ENCODE peak calls at places on chromosomes 6 and 20, in five cellular contexts. F is IMR-90, Q is H1, Y is neuronal stem cell, H is trophoblast cell. V is an unnamed sample.

GRCh38 chr20:45470262-45470931 is 844 bp downstream of the WFDC2 start:
- DNase-seq in F (no peak), Q (no peak), Y (peak; percentile 42), H (no peak), V (peak; percentile 70)

GRCh38 chr6:144528605-144529425 is 243.7 kb downstream of the UTRN start:
- DNase-seq in F (peak; percentile 28), Q (no peak), Y (peak; percentile 63), H (no peak), V (peak; percentile 62)

GRCh38 chr20:61877331-61877730 is 188.3 kb downstream of the TAF4 start:
- DNase-seq in F (no peak), Q (no peak), Y (no peak), H (no peak), V (no peak)

GRCh38 chr20:59441860-59442810 is 141.7 kb downstream of the EDN3 start:
- DNase-seq in F (no peak), Q (no peak), Y (no peak), H (no peak), V (no peak)

GRCh38 chr6:104409913-104410312 is 449.8 kb downstream of the HACE1 start:
- DNase-seq in F (no peak), Q (no peak), Y (no peak), H (no peak), V (no peak)

GRCh38 chr20:62433655-62434054 is 6.3 kb upstream of the RBBP8NL start:
- DNase-seq in F (no peak), Q (no peak), Y (no peak), H (no peak), V (no peak)

GRCh38 chr20:37394543-37395410 is 48.8 kb downstream of the SRC start:
- DNase-seq in F (no peak), Q (no peak), Y (no peak), H (no peak), V (no peak)

GRCh38 chr6:1391692-1392309 is 2.4 kb downstream of the FOXF2 start:
- DNase-seq in F (peak; percentile 69), Q (no peak), Y (peak; percentile 21), H (no peak), V (no peak)

GRCh38 chr6:138422861-138423260 is 18.8 kb downstream of the HEBP2 start:
- DNase-seq in F (no peak), Q (no peak), Y (no peak), H (no peak), V (no peak)

GRCh38 chr6:97653076-97653475 is 370.1 kb upstream of the MMS22L start:
- DNase-seq in F (no peak), Q (no peak), Y (no peak), H (no peak), V (no peak)

GRCh38 chr6:83008631-83009030 is 57.0 kb downstream of the UBE3D start:
- DNase-seq in F (no peak), Q (no peak), Y (no peak), H (no peak), V (no peak)

GRCh38 chr6:105178110-105178509 is 1.7 kb downstream of the POPDC3 start:
- DNase-seq in F (peak; percentile 95), Q (no peak), Y (no peak), H (peak; percentile 27), V (no peak)

GRCh38 chr6:7058250-7058923 is 49.4 kb upstream of the RREB1 start:
- DNase-seq in F (peak; percentile 98), Q (no peak), Y (no peak), H (peak; percentile 24), V (no peak)

GRCh38 chr6:99276747-99277146 is 72.7 kb downstream of the FAXC start:
- DNase-seq in F (peak; percentile 3), Q (no peak), Y (no peak), H (no peak), V (no peak)

GRCh38 chr6:35327349-35328027 is 14.9 kb upstream of the PPARD start:
- DNase-seq in F (peak; percentile 55), Q (no peak), Y (no peak), H (peak; percentile 65), V (peak; percentile 79)

GRCh38 chr6:37634238-37634826 is 63.4 kb downstream of the MDGA1 start:
- DNase-seq in F (no peak), Q (no peak), Y (no peak), H (no peak), V (no peak)

GRCh38 chr20:31484001-31484400 is 8.9 kb downstream of the REM1 start:
- DNase-seq in F (no peak), Q (no peak), Y (no peak), H (no peak), V (peak; percentile 55)

GRCh38 chr6:15550724-15551123 is 112.1 kb downstream of the DTNBP1 start:
- DNase-seq in F (no peak), Q (no peak), Y (no peak), H (no peak), V (no peak)

GRCh38 chr6:130466052-130466743 is 100.4 kb downstream of the TMEM200A start:
- DNase-seq in F (peak; percentile 64), Q (no peak), Y (no peak), H (no peak), V (no peak)

GRCh38 chr6:28776269-28777146 is 147.3 kb downstream of the TRIM27 start:
- DNase-seq in F (no peak), Q (no peak), Y (no peak), H (no peak), V (peak; percentile 79)

GRCh38 chr6:158519761-158520160 is 40.1 kb upstream of the TMEM181 start:
- DNase-seq in F (no peak), Q (no peak), Y (no peak), H (no peak), V (peak; percentile 38)

GRCh38 chr6:158517038-158517437 is 42.9 kb upstream of the TMEM181 start:
- DNase-seq in F (no peak), Q (no peak), Y (no peak), H (no peak), V (no peak)

GRCh38 chr6:158517581-158517980 is 42.3 kb upstream of the TMEM181 start:
- DNase-seq in F (no peak), Q (no peak), Y (no peak), H (peak; percentile 86), V (no peak)

GRCh38 chr6:158518196-158519127 is 41.4 kb upstream of the TMEM181 start:
- DNase-seq in F (peak; percentile 69), Q (no peak), Y (no peak), H (peak; percentile 47), V (peak; percentile 87)

GRCh38 chr6:158519354-158519753 is 40.5 kb upstream of the TMEM181 start:
- DNase-seq in F (no peak), Q (no peak), Y (no peak), H (no peak), V (no peak)
- H3K27me3 ChIP-seq in F (no peaks in the 10 kb centered on the region), Q (no peaks in the 10 kb centered on the region), Y (no peaks in the 10 kb centered on the region), H (no peaks in the 10 kb centered on the region), V (no peaks in the 10 kb centered on the region)

GRCh38 chr6:123042412-123042811 is 46.4 kb downstream of the CLVS2 start:
- DNase-seq in F (no peak), Q (no peak), Y (no peak), H (no peak), V (no peak)

GRCh38 chr6:123039431-123039830 is 43.4 kb downstream of the CLVS2 start:
- DNase-seq in F (no peak), Q (no peak), Y (no peak), H (no peak), V (no peak)

DNA sequence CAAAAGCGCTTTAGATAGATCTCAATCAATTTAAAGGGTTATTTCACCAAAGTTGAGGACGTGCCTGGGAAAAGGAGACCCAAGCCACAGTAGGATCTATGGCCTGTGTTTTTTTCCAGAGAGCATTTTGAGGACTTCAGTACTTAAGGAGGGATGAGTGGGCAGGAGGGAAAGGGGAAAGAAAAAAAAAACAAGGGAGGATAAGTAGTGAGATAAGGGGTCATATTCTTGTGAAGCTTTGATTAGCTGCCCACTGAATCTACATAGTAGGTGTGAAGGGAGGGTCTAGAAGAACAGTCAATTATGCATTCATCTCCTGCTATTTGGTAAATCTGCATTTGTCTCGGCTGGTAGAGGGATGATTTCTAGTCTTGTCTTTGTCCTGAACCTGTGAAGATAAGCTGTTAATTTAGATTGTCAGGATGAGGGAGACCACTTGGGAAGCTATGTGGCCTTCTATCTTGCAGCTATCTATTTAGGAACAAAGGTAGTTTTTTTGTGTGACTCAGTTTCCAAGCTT is 48.4 kb downstream of the CLVS2 start:
- DNase-seq in F (no peak), Q (no peak), Y (no peak), H (no peak), V (no peak)
- H3K79me1 ChIP-seq in F (no peaks in the 10 kb centered on the region), Q (no peaks in the 10 kb centered on the region), Y (no peaks in the 10 kb centered on the region), H (no peaks in the 10 kb centered on the region), V (no peaks in the 10 kb centered on the region)

DNA sequence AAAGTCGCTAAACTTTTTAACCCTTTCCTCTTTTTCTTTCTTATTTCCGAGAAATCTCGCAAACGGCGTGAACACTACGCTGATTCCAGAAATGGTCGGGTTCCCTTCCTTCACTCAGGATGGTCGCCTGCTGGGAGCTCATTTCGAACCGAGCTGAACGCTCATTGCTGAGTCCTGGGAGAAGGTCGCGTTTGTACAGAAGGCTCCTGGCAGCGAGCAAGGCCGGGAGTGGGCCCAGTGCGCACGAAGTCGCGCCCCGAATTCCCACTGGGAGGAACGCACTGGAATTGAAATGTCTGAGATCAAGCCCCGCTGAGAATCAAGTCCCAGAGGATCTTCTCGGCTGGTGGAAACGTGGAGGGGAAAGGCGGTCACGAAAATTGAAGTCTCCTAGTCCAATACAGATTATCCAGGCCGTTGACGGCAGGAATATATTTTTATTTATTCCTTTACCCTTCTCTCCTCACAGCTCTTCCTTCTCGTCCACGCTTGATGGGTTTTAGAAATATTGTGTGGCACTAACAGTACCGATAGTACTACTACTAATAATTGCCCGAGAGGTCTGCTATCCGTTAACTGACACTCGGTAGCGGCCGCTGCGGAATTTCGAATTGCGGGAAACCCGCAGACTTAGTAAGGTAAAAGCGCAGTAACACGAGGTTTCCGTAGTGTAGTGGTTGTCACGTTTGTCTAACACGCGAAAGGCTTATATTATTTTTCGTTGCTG is 207.2 kb upstream of the ZNF184 start:
- DNase-seq in F (no peak), Q (no peak), Y (no peak), H (no peak), V (no peak)
- H3K27me3 ChIP-seq in F (peaks cover 10% of the 10 kb centered on the region), Q (peaks cover 33% of the 10 kb centered on the region), Y (peaks cover 31% of the 10 kb centered on the region), H (peaks cover 8% of the 10 kb centered on the region), V (peaks cover 16% of the 10 kb centered on the region)

GRCh38 chr20:34530342-34530741 is 14.1 kb downstream of the DYNLRB1 start:
- DNase-seq in F (no peak), Q (no peak), Y (no peak), H (no peak), V (no peak)

GRCh38 chr20:34532751-34533150 is 16.5 kb downstream of the DYNLRB1 start:
- DNase-seq in F (no peak), Q (no peak), Y (no peak), H (no peak), V (no peak)

GRCh38 chr20:34529742-34530141 is 13.5 kb downstream of the DYNLRB1 start:
- DNase-seq in F (no peak), Q (no peak), Y (no peak), H (no peak), V (no peak)

GRCh38 chr20:34532320-34532719 is 16.1 kb downstream of the DYNLRB1 start:
- DNase-seq in F (no peak), Q (no peak), Y (no peak), H (no peak), V (no peak)

DNA sequence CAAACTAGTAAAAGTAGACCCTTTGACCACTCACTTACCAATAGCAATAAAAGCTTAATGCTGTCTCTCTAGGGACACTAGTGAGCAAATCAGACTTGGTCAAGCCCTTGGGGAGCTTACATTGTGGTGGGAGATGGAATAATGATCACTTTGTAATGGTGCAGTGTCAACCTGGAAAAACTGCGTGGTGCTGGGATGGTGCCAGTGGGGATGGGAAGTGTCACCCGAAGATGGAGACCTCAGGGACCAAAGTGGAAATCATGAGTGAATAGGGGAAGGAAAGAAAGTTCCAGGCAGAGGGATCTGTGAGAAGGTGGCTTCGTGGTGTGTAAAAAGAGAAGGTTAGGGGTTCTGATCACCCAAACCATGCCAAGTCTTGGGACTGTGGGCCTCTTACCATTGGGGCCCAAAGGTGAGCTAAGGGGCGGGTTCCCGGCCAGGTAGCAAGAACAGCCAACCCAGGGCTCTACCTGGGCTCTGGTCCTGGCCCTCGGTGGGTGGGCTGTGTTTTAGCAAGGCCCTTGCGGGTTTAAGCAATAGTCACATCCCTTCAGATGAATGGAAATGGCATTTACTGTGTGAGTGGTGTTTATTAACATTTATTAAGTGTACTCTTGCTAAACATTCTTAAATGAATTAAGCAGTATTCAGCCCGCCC is 15.5 kb downstream of the DYNLRB1 start:
- DNase-seq in F (no peak), Q (no peak), Y (no peak), H (no peak), V (no peak)
- H3K79me1 ChIP-seq in F (peaks cover 52% of the 10 kb centered on the region), Q (peaks cover 8% of the 10 kb centered on the region), Y (peaks cover 5% of the 10 kb centered on the region), H (no peaks in the 10 kb centered on the region), V (no peaks in the 10 kb centered on the region)